ENCODE peak calls at places on chromosome 16, in nine cellular contexts. Y is effector memory CD4-positive, alpha-beta T cell; S is transverse colon; A is mesendoderm; K is psoas muscle; O is kidney epithelial cell; V is testis; T is skeletal muscle cell; N is SK-N-MC. Z is an unnamed sample.

GRCh38 chr16:72938426-72939164 is 109.3 kb downstream of the ZFHX3 start:
- DNase-seq in Y (no peak), S (peak), A (no peak), K (peak), O (no peak), V (peak), T (peak), N (no peak), Z (peak)

GRCh38 chr16:83899272-83899897 is 470 bp downstream of the MLYCD start:
- DNase-seq in Y (peak), S (peak), A (peak), K (peak), O (no peak), V (peak), T (no peak), N (no peak), Z (peak)

GRCh38 chr16:78957328-78958100 is 643.0 kb downstream of the MAF start:
- DNase-seq in Y (no peak), S (no peak), A (no peak), K (no peak), O (no peak), V (peak), T (no peak), N (no peak), Z (no peak)

GRCh38 chr16:74253146-74253545 is 43.5 kb upstream of the PSMD7 start:
- DNase-seq in Y (no peak), S (no peak), A (no peak), K (no peak), O (no peak), V (no peak), T (no peak), N (no peak), Z (no peak)

GRCh38 chr16:50272111-50272571 is 5.8 kb downstream of the ADCY7 start:
- DNase-seq in Y (no peak), S (no peak), A (no peak), K (peak), O (no peak), V (no peak), T (no peak), N (no peak), Z (no peak)

GRCh38 chr16:81061307-81061640 is 15.8 kb downstream of the C16orf46 start:
- DNase-seq in Y (no peak), S (no peak), A (no peak), K (no peak), O (no peak), V (no peak), T (no peak), N (no peak), Z (no peak)

GRCh38 chr16:30076276-30076791 is 540 bp downstream of the PPP4C start:
- DNase-seq in Y (no peak), S (peak), A (no peak), K (peak), O (no peak), V (no peak), T (no peak), N (no peak), Z (no peak)

GRCh38 chr16:49012961-49013726 is 268.5 kb downstream of the CBLN1 start:
- DNase-seq in Y (no peak), S (peak), A (no peak), K (no peak), O (no peak), V (no peak), T (no peak), N (no peak), Z (no peak)

GRCh38 chr16:49369638-49370219 is 3.9 kb upstream of the C16orf78 start:
- DNase-seq in Y (no peak), S (no peak), A (peak), K (no peak), O (no peak), V (no peak), T (no peak), N (no peak), Z (no peak)

GRCh38 chr16:27238016-27238587 is 30.5 kb downstream of the NSMCE1 start:
- DNase-seq in Y (no peak), S (peak), A (no peak), K (no peak), O (no peak), V (no peak), T (no peak), N (no peak), Z (no peak)

GRCh38 chr16:17590711-17591654 is 120.2 kb upstream of the XYLT1 start:
- DNase-seq in Y (peak), S (no peak), A (peak), K (no peak), O (no peak), V (no peak), T (no peak), N (no peak), Z (no peak)

GRCh38 chr16:64950262-64950661 is 171.6 kb downstream of the CDH11 start:
- DNase-seq in Y (no peak), S (no peak), A (peak), K (no peak), O (no peak), V (no peak), T (no peak), N (no peak), Z (no peak)

DNA sequence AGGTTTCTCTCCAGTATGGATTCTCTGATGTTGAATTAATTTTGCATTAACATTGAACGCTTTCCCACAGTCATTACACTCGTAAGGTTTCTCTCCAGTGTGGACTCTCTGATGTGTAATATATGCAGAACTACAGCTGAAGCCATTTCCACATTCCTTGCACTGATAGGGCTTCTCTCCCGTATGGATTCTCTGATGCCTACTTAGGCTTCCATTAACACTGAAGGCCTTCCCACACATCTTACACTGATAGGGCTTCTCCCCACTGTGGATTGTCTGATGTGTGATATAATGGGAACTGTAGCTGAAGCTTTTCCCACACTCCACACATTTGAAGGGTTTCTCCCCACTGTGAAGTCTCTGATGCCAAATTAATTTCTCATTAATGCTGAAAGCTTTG is 7.2 kb upstream of the TLE7 start:
- DNase-seq in Y (no peak), S (no peak), A (no peak), K (no peak), O (no peak), V (no peak), T (no peak), N (no peak), Z (no peak)
- H3K4me3 ChIP-seq in Y (no peak), S (no peak), A (peak), K (no peak), O (no peak), V (no peak), T (no peak), N (no peak), Z (no peak)

GRCh38 chr16:13621639-13622038 is 298.3 kb upstream of the ERCC4 start:
- DNase-seq in Y (no peak), S (no peak), A (peak), K (no peak), O (no peak), V (no peak), T (no peak), N (no peak), Z (no peak)
- H3K4me3 ChIP-seq in Y (no peak), S (no peak), A (no peak), K (no peak), O (no peak), V (no peak), T (no peak), N (no peak), Z (no peak)

GRCh38 chr16:3645504-3646347 is 8.8 kb upstream of the DNASE1 start:
- DNase-seq in Y (no peak), S (no peak), A (peak), K (no peak), O (no peak), V (peak), T (peak), N (no peak), Z (no peak)
- H3K4me3 ChIP-seq in Y (no peak), S (no peak), A (no peak), K (no peak), O (no peak), V (no peak), T (no peak), N (no peak), Z (no peak)

GRCh38 chr16:4373909-4374742 is 2.5 kb downstream of the VASN start:
- DNase-seq in Y (no peak), S (peak), A (peak), K (peak), O (no peak), V (peak), T (peak), N (no peak), Z (peak)

GRCh38 chr16:4372315-4372577 is 598 bp downstream of the VASN start:
- DNase-seq in Y (no peak), S (no peak), A (no peak), K (no peak), O (no peak), V (no peak), T (no peak), N (no peak), Z (no peak)

GRCh38 chr16:4372578-4373355 is 1.1 kb downstream of the VASN start:
- DNase-seq in Y (no peak), S (no peak), A (peak), K (no peak), O (no peak), V (peak), T (no peak), N (no peak), Z (peak)

GRCh38 chr16:4371481-4372314 is at the start of gene VASN:
- DNase-seq in Y (peak), S (peak), A (peak), K (peak), O (no peak), V (peak), T (no peak), N (no peak), Z (peak)

DNA sequence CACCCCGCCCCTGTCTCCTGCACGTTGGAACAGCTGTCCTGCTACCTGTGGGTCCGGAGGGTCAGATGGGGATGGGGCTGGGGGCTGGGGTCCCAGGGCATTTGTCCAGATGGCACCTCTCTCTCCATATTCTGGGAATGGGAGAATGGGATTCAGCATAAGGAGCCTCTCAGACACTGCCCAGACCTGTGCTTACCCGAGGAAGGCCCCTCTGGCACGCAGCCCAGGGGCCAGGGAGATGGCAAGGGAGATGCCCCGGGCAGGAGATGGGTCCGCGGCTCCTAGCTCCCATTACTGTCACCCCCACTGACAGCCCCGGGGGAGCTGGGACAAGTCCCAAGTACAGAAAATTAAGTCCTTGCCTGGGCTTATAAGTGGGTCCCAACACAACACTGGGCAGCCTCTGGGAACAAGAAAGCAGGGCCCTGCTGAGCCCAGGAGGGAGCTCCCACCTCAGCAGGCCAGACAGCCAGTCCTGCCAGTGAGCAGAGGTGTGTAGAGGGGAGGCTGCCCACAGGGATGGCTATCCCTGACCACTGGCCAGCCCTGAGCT is 1.8 kb downstream of the VASN start:
- DNase-seq in Y (no peak), S (no peak), A (no peak), K (no peak), O (no peak), V (no peak), T (no peak), N (no peak), Z (no peak)
- H3K4me3 ChIP-seq in Y (no peak), S (no peak), A (no peak), K (peak), O (peak), V (peak), T (peak), N (peak), Z (peak)

GRCh38 chr16:75462804-75463203 is 1.7 kb downstream of the TMEM170A start:
- DNase-seq in Y (no peak), S (no peak), A (no peak), K (no peak), O (no peak), V (no peak), T (no peak), N (no peak), Z (no peak)
- H3K4me3 ChIP-seq in Y (peak), S (no peak), A (no peak), K (peak), O (peak), V (no peak), T (peak), N (no peak), Z (no peak)

DNA sequence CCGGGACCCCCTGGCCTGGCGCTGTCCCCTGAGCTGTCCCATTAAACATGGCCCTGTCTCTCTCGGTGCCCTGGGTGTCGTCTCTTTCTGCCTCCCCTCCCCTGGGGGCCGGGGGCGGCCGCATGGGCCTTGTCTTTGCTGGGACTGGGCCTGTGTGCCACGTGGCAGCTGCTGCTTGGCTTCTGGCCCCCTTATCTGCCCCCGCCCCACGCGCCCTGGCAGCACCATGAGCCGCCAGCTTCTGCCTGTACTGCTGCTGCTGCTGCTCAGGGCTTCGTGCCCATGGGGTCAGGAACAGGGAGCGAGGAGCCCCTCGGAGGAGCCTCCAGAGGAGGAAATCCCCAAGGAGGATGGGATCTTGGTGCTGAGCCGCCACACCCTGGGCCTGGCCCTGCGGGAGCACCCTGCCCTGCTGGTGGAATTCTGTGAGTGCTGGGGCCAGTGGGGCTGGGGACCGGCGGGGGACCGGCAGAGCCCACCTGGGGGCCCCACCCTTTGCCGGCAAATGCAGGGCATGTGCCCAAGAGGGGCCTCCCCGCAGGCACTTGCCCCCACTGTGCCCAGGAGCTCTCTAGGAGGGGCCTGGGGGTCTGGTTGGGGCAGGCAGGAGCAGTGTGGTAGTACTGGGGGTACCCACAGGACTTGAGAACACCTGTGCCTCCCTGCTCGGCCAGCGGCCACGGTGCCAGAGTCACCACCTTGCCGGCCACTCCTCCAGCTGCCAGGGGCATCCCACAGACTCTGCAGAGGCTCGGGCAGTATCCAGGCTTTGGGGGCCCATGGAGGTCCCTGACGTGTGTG is at the start of gene PDIA2:
- DNase-seq in Y (no peak), S (no peak), A (no peak), K (peak), O (no peak), V (no peak), T (no peak), N (no peak), Z (peak)
- H3K4me3 ChIP-seq in Y (no peak), S (no peak), A (no peak), K (no peak), O (no peak), V (no peak), T (no peak), N (no peak), Z (no peak)

DNA sequence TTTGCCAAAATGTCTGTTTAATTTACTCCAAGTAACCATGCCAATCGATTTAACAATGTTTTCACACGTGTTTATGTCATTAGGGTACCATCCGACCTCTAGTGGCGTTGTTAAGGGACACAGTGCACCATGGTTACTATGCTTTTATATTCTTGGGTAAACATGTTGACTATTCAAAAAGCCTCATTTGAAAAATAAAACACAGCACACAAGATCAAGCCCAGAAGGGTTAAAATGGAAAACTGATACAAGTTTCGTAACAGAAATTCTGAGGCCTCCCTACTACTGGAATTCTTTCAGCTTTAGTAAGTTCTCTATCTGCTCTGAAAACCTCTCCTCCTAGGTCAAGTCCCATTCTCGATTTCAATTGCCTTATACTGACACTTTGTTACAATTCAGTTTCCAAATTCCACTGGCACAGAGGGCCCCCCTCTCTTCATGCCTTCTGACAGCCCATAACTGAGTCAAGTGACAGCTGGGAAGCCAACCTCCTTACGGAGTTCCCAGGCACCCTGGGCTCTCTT is 2.1 kb downstream of the CFAP20 start:
- DNase-seq in Y (peak), S (no peak), A (peak), K (no peak), O (no peak), V (peak), T (no peak), N (no peak), Z (no peak)
- H3K4me3 ChIP-seq in Y (no peak), S (no peak), A (no peak), K (peak), O (no peak), V (no peak), T (peak), N (peak), Z (peak)